ENCODE peak calls at places on chromosomes 5 and 9, in seven cellular contexts. K is GM20000, X is choroid plexus epithelial cell, G is A673, E is endothelial cell, R is fibroblast of lung, Y is Peyer's patch. N is an unnamed sample.

GRCh38 chr5:83577036-83577636 is 105.6 kb downstream of the VCAN start:
- DNase-seq in K (no peak), X (peak; percentile 78), G (no peak), E (no peak), R (no peak), Y (no peak), N (no peak)

GRCh38 chr5:56047448-56047847 is 52.7 kb upstream of the IL6ST start:
- DNase-seq in K (no peak), X (no peak), G (no peak), E (no peak), R (no peak), Y (no peak), N (no peak)

GRCh38 chr5:103264529-103264928 is 6.0 kb downstream of the MACIR start:
- DNase-seq in K (no peak), X (no peak), G (no peak), E (no peak), R (no peak), Y (no peak), N (no peak)

GRCh38 chr9:68704804-68705635 is at the start of gene PIP5K1B:
- DNase-seq in K (peak; percentile 93), X (peak; percentile 53), G (peak; percentile 60), E (peak; percentile 60), R (peak; percentile 39), Y (peak; percentile 91), N (peak; percentile 79)

GRCh38 chr9:96587295-96587694 is 32.3 kb downstream of the CDC14B start:
- DNase-seq in K (no peak), X (no peak), G (no peak), E (no peak), R (no peak), Y (no peak), N (no peak)

GRCh38 chr5:61604626-61605025 is 272.6 kb downstream of the ZSWIM6 start:
- DNase-seq in K (no peak), X (peak; percentile 12), G (no peak), E (no peak), R (no peak), Y (no peak), N (no peak)

GRCh38 chr9:14251146-14252071 is 62.5 kb downstream of the NFIB start:
- DNase-seq in K (no peak), X (peak; percentile 84), G (peak; percentile 16), E (no peak), R (peak; percentile 90), Y (peak; percentile 84), N (peak; percentile 90)

GRCh38 chr5:147704544-147704943 is 78.0 kb downstream of the JAKMIP2 start:
- DNase-seq in K (no peak), X (no peak), G (no peak), E (no peak), R (no peak), Y (no peak), N (no peak)

GRCh38 chr9:95171001-95171400 is 146.5 kb downstream of the FANCC start:
- DNase-seq in K (peak; percentile 47), X (peak; percentile 77), G (peak; percentile 77), E (no peak), R (peak; percentile 55), Y (no peak), N (no peak)

GRCh38 chr5:149338364-149338763 is 6.9 kb upstream of the GRPEL2 start:
- DNase-seq in K (no peak), X (no peak), G (no peak), E (no peak), R (no peak), Y (no peak), N (no peak)

GRCh38 chr5:152532714-152533113 is 127.6 kb upstream of the NMUR2 start:
- DNase-seq in K (peak; percentile 27), X (peak; percentile 74), G (peak; percentile 62), E (peak; percentile 16), R (peak; percentile 76), Y (no peak), N (no peak)

GRCh38 chr5:93579561-93580386 is 1.2 kb downstream of the NR2F1-AS1 start:
- DNase-seq in K (peak; percentile 34), X (peak; percentile 65), G (peak; percentile 24), E (no peak), R (peak; percentile 59), Y (no peak), N (no peak)

GRCh38 chr9:81847181-81847915 is 80.9 kb upstream of the SPATA31D4 start:
- DNase-seq in K (no peak), X (no peak), G (no peak), E (no peak), R (no peak), Y (no peak), N (no peak)

GRCh38 chr9:81849631-81850259 is 78.5 kb upstream of the SPATA31D4 start:
- DNase-seq in K (no peak), X (peak; percentile 34), G (no peak), E (no peak), R (no peak), Y (no peak), N (no peak)

GRCh38 chr9:81851340-81851739 is 76.9 kb upstream of the SPATA31D4 start:
- DNase-seq in K (no peak), X (no peak), G (no peak), E (no peak), R (no peak), Y (no peak), N (no peak)

GRCh38 chr9:81844131-81844567 is 84.1 kb upstream of the SPATA31D4 start:
- DNase-seq in K (no peak), X (no peak), G (peak; percentile 8), E (no peak), R (no peak), Y (no peak), N (no peak)

DNA sequence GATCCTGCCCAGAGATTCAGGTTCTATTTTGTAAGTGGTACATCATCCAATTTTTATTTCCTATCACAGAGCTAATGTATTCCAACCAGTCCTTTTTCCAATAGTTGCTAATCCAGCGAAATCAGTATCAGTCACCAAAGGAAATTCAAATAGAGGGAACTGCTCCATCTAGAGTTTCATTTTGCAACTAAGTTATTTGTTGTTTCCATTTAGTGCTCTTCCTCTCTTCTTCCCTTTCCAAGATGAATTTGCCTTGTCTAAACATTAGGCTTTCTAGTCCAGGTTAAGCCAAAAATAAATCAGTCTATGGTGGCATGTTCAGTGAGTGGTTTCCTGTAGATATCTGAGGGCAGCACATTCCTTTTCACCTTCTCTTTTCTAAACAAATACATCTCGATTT is 79.8 kb upstream of the SPATA31D4 start:
- DNase-seq in K (no peak), X (peak; percentile 63), G (no peak), E (no peak), R (peak; percentile 66), Y (no peak), N (no peak)
- TF ChIP-seq CTCF in K (no peak), X (peak; percentile 59), G (no peak), E (no peak), R (peak; percentile 51), Y (peak; percentile 11), N (peak; percentile 25)

GRCh38 chr9:73566627-73567026 is 415.0 kb downstream of the ANXA1 start:
- DNase-seq in K (no peak), X (no peak), G (no peak), E (no peak), R (no peak), Y (no peak), N (no peak)

GRCh38 chr9:73565026-73565425 is 413.4 kb downstream of the ANXA1 start:
- DNase-seq in K (no peak), X (peak; percentile 53), G (no peak), E (no peak), R (no peak), Y (no peak), N (no peak)

DNA sequence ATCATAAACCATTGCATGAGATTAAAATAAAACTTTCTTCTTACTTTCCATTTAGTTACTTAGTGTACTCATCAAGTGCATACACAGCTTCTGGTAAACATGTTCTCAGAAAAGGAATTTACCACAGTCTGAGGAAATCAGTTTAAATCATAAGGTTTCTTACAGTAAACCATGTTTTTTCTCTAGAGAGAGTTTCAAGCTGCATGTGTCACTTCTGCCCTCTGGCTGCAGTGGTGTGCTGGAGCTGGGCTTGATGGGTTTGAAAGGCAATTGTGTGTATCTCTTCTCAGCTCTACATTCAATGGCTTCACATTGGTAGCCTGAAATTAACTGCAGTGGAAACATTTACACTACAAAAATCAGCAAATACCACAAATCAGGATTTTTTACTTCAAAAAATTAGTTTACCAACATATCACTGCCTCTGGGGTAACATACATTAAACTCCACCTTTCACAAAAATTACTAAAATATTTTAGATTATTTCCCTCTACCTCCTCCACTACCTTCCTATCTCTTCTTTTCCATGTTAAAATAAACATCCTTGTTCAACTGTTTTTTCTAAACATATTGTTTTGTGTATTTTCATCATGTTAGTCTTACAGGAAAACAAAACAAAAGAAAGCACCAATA is 414.3 kb downstream of the ANXA1 start:
- DNase-seq in K (peak; percentile 2), X (peak; percentile 91), G (peak; percentile 27), E (peak; percentile 21), R (no peak), Y (no peak), N (no peak)
- TF ChIP-seq CTCF in K (peak; percentile 50), X (peak; percentile 99), G (peak; percentile 54), E (no peak), R (no peak), Y (no peak), N (no peak)

DNA sequence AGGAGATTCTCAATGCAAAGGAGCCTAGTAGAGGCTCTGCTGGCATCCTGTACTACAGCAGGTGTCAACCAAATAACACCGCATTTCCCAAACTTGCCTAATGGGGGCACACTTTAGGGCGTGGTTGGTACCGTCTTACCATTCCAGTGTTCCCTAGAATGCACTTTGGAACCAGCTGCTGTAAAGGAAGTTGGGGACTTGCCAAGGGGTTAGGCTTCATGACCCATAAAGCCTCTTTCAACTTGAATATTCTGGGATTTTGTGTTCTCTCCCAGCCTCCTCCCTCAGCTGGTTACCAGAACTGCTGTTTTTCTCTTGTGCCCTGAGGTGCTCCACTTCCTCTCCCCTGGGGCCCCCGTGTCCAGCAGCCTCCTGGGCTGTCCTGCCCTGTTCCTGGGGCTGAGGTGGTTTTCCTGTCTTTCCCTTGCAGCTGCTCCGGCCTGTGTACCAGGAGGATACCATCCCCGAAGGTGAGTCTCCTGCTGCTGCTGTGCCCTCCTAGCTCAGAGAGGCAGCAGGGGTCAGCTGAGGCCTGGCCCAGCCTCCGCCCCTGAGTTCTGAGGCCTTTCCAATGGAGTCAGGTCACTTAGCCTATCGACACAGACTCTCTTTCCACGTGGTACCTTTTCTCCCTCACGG is 44.7 kb downstream of the RGS3 start:
- DNase-seq in K (no peak), X (peak; percentile 19), G (peak; percentile 29), E (no peak), R (peak; percentile 56), Y (peak; percentile 81), N (no peak)
- TF ChIP-seq CTCF in K (peak; percentile 12), X (peak; percentile 29), G (peak; percentile 57), E (peak; percentile 31), R (peak; percentile 22), Y (no peak), N (no peak)

GRCh38 chr9:111963995-111964394 is 67.4 kb downstream of the UGCG start:
- DNase-seq in K (no peak), X (no peak), G (no peak), E (no peak), R (no peak), Y (peak; percentile 38), N (no peak)

GRCh38 chr9:111966851-111967250 is 70.2 kb downstream of the UGCG start:
- DNase-seq in K (no peak), X (no peak), G (peak; percentile 41), E (no peak), R (peak; percentile 21), Y (peak; percentile 43), N (no peak)

GRCh38 chr9:111967621-111968020 is 71.0 kb downstream of the UGCG start:
- DNase-seq in K (no peak), X (no peak), G (no peak), E (no peak), R (no peak), Y (no peak), N (no peak)

GRCh38 chr9:111966324-111966723 is 69.7 kb downstream of the UGCG start:
- DNase-seq in K (no peak), X (no peak), G (no peak), E (no peak), R (no peak), Y (no peak), N (no peak)

GRCh38 chr9:111965566-111966019 is 69.0 kb downstream of the UGCG start:
- DNase-seq in K (peak; percentile 61), X (peak; percentile 97), G (no peak), E (no peak), R (peak; percentile 88), Y (peak; percentile 49), N (no peak)
- TF ChIP-seq CTCF in K (no peak), X (peak; percentile 14), G (no peak), E (no peak), R (no peak), Y (no peak), N (no peak)

N was measured in coronary artery.